ENCODE peak calls at places on chromosome 12, in five cellular contexts. N, O, K, F and C are unnamed samples.

GRCh38 chr12:52202361-52203078 is 10.7 kb upstream of the KRT80 start:
- DNase-seq in N (no peak), O (no peak), K (peak), F (no peak), C (no peak)

GRCh38 chr12:55935742-55936151 is 4.8 kb downstream of the DGKA start:
- DNase-seq in N (no peak), O (no peak), K (peak), F (no peak), C (no peak)

GRCh38 chr12:77124767-77125166 is 59.4 kb upstream of the E2F7 start:
- DNase-seq in N (no peak), O (no peak), K (no peak), F (no peak), C (no peak)

GRCh38 chr12:107092669-107093546 is 441 bp downstream of the CRY1 start:
- DNase-seq in N (peak), O (peak), K (no peak), F (peak), C (peak)

GRCh38 chr12:112735296-112735695 is 56.3 kb upstream of the RPH3A start:
- DNase-seq in N (no peak), O (no peak), K (no peak), F (no peak), C (no peak)

GRCh38 chr12:8827551-8828347 is 5.3 kb downstream of the A2ML1 start:
- DNase-seq in N (no peak), O (no peak), K (no peak), F (no peak), C (no peak)

GRCh38 chr12:91836264-91836663 is 309.4 kb downstream of the BTG1 start:
- DNase-seq in N (no peak), O (no peak), K (no peak), F (no peak), C (no peak)

GRCh38 chr12:119546340-119546739 is 47.2 kb upstream of the TMEM233 start:
- DNase-seq in N (no peak), O (no peak), K (no peak), F (no peak), C (no peak)

GRCh38 chr12:87768884-87769283 is 260.3 kb downstream of the C12orf50 start:
- DNase-seq in N (no peak), O (no peak), K (no peak), F (no peak), C (no peak)

GRCh38 chr12:31482816-31483215 is 108.1 kb downstream of the DENND5B start:
- DNase-seq in N (no peak), O (no peak), K (no peak), F (no peak), C (no peak)

GRCh38 chr12:119710941-119711551 is 43.1 kb downstream of the PRKAB1 start:
- DNase-seq in N (no peak), O (no peak), K (no peak), F (no peak), C (peak)

DNA sequence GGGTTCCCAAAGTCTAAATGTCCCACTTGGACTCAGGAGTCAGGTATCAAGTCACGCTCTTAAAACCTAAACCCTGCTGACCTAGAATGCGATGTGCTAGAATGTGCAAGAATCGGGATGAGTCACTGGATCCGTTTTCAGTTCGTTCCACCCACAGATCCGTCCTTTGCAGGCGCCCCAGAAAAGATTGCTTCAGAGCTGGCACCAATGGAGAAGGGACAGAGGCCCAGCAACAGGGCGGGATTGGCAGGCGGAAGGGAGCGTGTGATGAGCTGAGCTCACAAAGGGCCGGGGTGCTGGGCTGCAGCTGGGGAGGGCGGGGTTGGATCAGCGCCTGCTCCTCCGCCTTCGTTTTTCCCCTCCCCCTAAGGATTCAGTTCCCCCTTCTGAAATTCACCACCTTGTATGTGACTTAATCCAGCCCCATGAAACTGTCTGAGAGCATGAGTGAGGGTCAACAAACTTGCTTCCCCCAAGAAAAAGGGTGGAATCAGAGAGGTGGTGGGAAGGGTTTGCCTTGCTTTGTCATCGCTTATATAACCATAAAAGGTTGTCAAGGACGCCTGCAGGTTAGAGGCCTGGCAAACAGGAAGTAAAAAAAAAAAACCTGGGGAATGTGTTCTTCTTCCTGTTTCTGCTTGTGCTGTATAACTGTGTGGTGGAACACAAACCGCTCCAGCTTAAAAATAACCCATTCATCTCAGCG is 2.8 kb upstream of the UBC start:
- DNase-seq in N (peak), O (peak), K (peak), F (peak), C (peak)
- TF ChIP-seq EP300 in N (peak), O (peak), K (peak), F (peak), C (peak)

GRCh38 chr12:57085999-57086950 is 2.6 kb upstream of the NAB2 start:
- DNase-seq in N (peak), O (no peak), K (peak), F (peak), C (peak)

GRCh38 chr12:57089259-57090245 is 638 bp downstream of the NAB2 start:
- DNase-seq in N (no peak), O (peak), K (peak), F (peak), C (peak)

GRCh38 chr12:57088442-57089258 is at the start of gene NAB2:
- DNase-seq in N (peak), O (peak), K (peak), F (peak), C (peak)

GRCh38 chr12:57086951-57087688 is 1.8 kb upstream of the NAB2 start:
- DNase-seq in N (peak), O (peak), K (peak), F (peak), C (peak)

DNA sequence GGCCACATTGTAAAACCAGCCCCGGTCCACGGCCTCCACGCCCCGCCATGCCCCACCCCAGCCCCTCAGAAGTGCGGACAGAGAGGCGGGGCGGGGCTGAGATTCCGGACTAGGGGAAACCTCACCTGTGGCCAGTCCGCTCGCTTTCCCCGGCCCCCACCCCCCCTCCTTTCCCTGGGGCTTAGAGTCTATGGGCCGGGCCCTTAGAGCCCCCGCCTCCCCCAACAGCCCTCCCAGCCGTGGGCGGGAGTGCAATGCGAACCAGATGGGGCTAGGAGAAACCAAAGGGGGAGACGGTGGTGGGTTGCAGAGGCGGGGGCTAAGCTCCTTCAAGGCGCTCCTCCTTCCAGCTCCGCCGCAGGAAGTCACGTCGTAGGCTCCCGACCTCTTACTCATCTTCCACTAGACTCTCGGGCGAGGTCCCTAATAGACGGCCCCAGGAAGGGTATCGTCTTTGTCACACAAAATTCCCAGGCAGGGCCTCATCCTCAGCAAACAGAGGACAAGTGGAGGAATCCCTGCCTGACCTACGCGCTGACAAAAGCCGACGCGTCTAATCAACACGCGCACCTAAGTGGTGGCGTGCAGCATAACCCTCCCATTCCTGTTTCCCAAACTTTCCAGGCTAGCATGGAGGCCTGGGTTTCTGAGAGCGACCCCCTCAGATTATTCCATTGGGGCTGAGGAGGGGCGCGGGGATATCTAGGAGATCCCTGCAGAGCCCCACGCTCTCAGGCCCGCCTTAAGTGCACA is 1.0 kb upstream of the NAB2 start:
- DNase-seq in N (peak), O (peak), K (peak), F (peak), C (peak)
- TF ChIP-seq EP300 in N (no peak), O (peak), K (no peak), F (no peak), C (no peak)

GRCh38 chr12:70052931-70053497 is 190.2 kb upstream of the CNOT2 start:
- DNase-seq in N (peak), O (no peak), K (no peak), F (peak), C (no peak)
- TF ChIP-seq EP300 in N (no peak), O (peak), K (no peak), F (no peak), C (no peak)

GRCh38 chr12:54563787-54564186 is 14.4 kb downstream of the PDE1B start:
- DNase-seq in N (no peak), O (no peak), K (no peak), F (no peak), C (no peak)
- TF ChIP-seq EP300 in N (no peak), O (no peak), K (no peak), F (no peak), C (no peak)

GRCh38 chr12:20154060-20154459 is 214.3 kb upstream of the PDE3A start:
- DNase-seq in N (no peak), O (no peak), K (no peak), F (no peak), C (no peak)
- TF ChIP-seq EP300 in N (no peak), O (no peak), K (no peak), F (no peak), C (no peak)